ENCODE peak calls at places on chromosome 19, in four cellular contexts. One of them, this sample, is unnamed.

GRCh38 chr19:14577885-14578427 is 4.9 kb upstream of the CLEC17A start:
- DNase-seq in GM20000: no peak
- DNase-seq in MCF 10A: peak
- DNase-seq in choroid plexus epithelial cell: no peak
- DNase-seq in this sample: peak

GRCh38 chr19:6616011-6616410 is 25.1 kb upstream of the CD70 start:
- DNase-seq in GM20000: no peak
- DNase-seq in MCF 10A: peak
- DNase-seq in choroid plexus epithelial cell: no peak
- DNase-seq in this sample: peak

GRCh38 chr19:2883686-2884439 is 16.7 kb downstream of the ZNF556 start:
- DNase-seq in GM20000: no peak
- DNase-seq in MCF 10A: no peak
- DNase-seq in choroid plexus epithelial cell: no peak
- DNase-seq in this sample: no peak

GRCh38 chr19:2638417-2638940 is 64.0 kb downstream of the GNG7 start:
- DNase-seq in GM20000: no peak
- DNase-seq in MCF 10A: no peak
- DNase-seq in choroid plexus epithelial cell: no peak
- DNase-seq in this sample: no peak

GRCh38 chr19:13347351-13347750 is 158.9 kb downstream of the CACNA1A start:
- DNase-seq in GM20000: no peak
- DNase-seq in MCF 10A: no peak
- DNase-seq in choroid plexus epithelial cell: no peak
- DNase-seq in this sample: no peak

GRCh38 chr19:42529248-42529764 is 1.0 kb upstream of the CEACAM1 start:
- DNase-seq in GM20000: peak
- DNase-seq in MCF 10A: peak
- DNase-seq in choroid plexus epithelial cell: peak
- DNase-seq in this sample: peak

GRCh38 chr19:4266253-4267000 is 12.6 kb upstream of the SHD start:
- DNase-seq in GM20000: no peak
- DNase-seq in MCF 10A: no peak
- DNase-seq in choroid plexus epithelial cell: no peak
- DNase-seq in this sample: no peak

GRCh38 chr19:45558399-45558878 is 26.2 kb downstream of the OPA3 start:
- DNase-seq in GM20000: peak
- DNase-seq in MCF 10A: peak
- DNase-seq in choroid plexus epithelial cell: peak
- DNase-seq in this sample: peak

GRCh38 chr19:6226444-6227155 is 53.2 kb downstream of the MLLT1 start:
- DNase-seq in GM20000: no peak
- DNase-seq in MCF 10A: no peak
- DNase-seq in choroid plexus epithelial cell: no peak
- DNase-seq in this sample: no peak

GRCh38 chr19:8304841-8305621 is 3.1 kb downstream of the CD320 start:
- DNase-seq in GM20000: no peak
- DNase-seq in MCF 10A: no peak
- DNase-seq in choroid plexus epithelial cell: no peak
- DNase-seq in this sample: no peak

GRCh38 chr19:45852941-45853340 is 10.0 kb downstream of the SYMPK start:
- DNase-seq in GM20000: no peak
- DNase-seq in MCF 10A: peak
- DNase-seq in choroid plexus epithelial cell: no peak
- DNase-seq in this sample: no peak

GRCh38 chr19:29545866-29546582 is 20.2 kb downstream of the VSTM2B start:
- DNase-seq in GM20000: no peak
- DNase-seq in MCF 10A: no peak
- DNase-seq in choroid plexus epithelial cell: no peak
- DNase-seq in this sample: no peak

GRCh38 chr19:40771101-40771539 is 4.2 kb upstream of the MIA start:
- DNase-seq in GM20000: no peak
- DNase-seq in MCF 10A: no peak
- DNase-seq in choroid plexus epithelial cell: no peak
- DNase-seq in this sample: peak

GRCh38 chr19:11421607-11422098 is 2.5 kb upstream of the RGL3 start:
- DNase-seq in GM20000: peak
- DNase-seq in MCF 10A: no peak
- DNase-seq in choroid plexus epithelial cell: no peak
- DNase-seq in this sample: no peak

GRCh38 chr19:31504221-31504620 is 155.0 kb upstream of the TSHZ3 start:
- DNase-seq in GM20000: no peak
- DNase-seq in MCF 10A: no peak
- DNase-seq in choroid plexus epithelial cell: no peak
- DNase-seq in this sample: no peak

GRCh38 chr19:4807188-4807587 is 15.7 kb downstream of the FEM1A start:
- DNase-seq in GM20000: no peak
- DNase-seq in MCF 10A: no peak
- DNase-seq in choroid plexus epithelial cell: no peak
- DNase-seq in this sample: no peak

GRCh38 chr19:16897572-16898056 is 8.8 kb downstream of the F2RL3 start:
- DNase-seq in GM20000: no peak
- DNase-seq in MCF 10A: no peak
- DNase-seq in choroid plexus epithelial cell: peak
- DNase-seq in this sample: no peak

GRCh38 chr19:21434516-21434915 is 37.6 kb downstream of the ZNF493 start:
- DNase-seq in GM20000: no peak
- DNase-seq in MCF 10A: no peak
- DNase-seq in choroid plexus epithelial cell: no peak
- DNase-seq in this sample: no peak

This sample was measured in PC-3.